ENCODE peak calls at places on chromosomes 7 and 10, in four cellular contexts. One of them, this sample, is unnamed.

GRCh38 chr7:29563590-29564454 is at the start of gene PRR15:
- DNase-seq in progenitor cell of endocrine pancreas: peak
- DNase-seq in GM13976: peak
- DNase-seq in Ammon's horn: no peak
- DNase-seq in this sample: no peak

GRCh38 chr7:116445447-116445846 is 54.1 kb upstream of the CAV2 start:
- DNase-seq in Ammon's horn: no peak
- DNase-seq in GM13976: no peak
- DNase-seq in progenitor cell of endocrine pancreas: no peak
- DNase-seq in this sample: peak

GRCh38 chr7:20624666-20625385 is 9.4 kb downstream of the ABCB5 start:
- DNase-seq in progenitor cell of endocrine pancreas: no peak
- DNase-seq in Ammon's horn: no peak
- DNase-seq in GM13976: no peak
- DNase-seq in this sample: no peak

GRCh38 chr10:125003146-125003900 is 61.4 kb downstream of the ZRANB1 start:
- DNase-seq in progenitor cell of endocrine pancreas: no peak
- DNase-seq in Ammon's horn: no peak
- DNase-seq in GM13976: peak
- DNase-seq in this sample: no peak

GRCh38 chr10:86795353-86795752 is 38.9 kb downstream of the BMPR1A start:
- DNase-seq in progenitor cell of endocrine pancreas: no peak
- DNase-seq in Ammon's horn: no peak
- DNase-seq in GM13976: no peak
- DNase-seq in this sample: no peak

GRCh38 chr7:57403601-57404342 is 46.2 kb upstream of the ZNF716 start:
- DNase-seq in progenitor cell of endocrine pancreas: no peak
- DNase-seq in GM13976: no peak
- DNase-seq in Ammon's horn: peak
- DNase-seq in this sample: no peak

GRCh38 chr10:19952611-19953010 is 136.4 kb downstream of the PLXDC2 start:
- DNase-seq in progenitor cell of endocrine pancreas: no peak
- DNase-seq in GM13976: no peak
- DNase-seq in Ammon's horn: no peak
- DNase-seq in this sample: no peak

GRCh38 chr10:76396126-76396525 is 964.7 kb downstream of the LRMDA start:
- DNase-seq in progenitor cell of endocrine pancreas: no peak
- DNase-seq in Ammon's horn: no peak
- DNase-seq in GM13976: no peak
- DNase-seq in this sample: no peak

GRCh38 chr7:92667816-92668540 is 77.8 kb upstream of the FAM133B start:
- DNase-seq in Ammon's horn: no peak
- DNase-seq in progenitor cell of endocrine pancreas: no peak
- DNase-seq in GM13976: no peak
- DNase-seq in this sample: no peak

GRCh38 chr10:123093489-123093888 is 42.3 kb upstream of the HMX3 start:
- DNase-seq in progenitor cell of endocrine pancreas: no peak
- DNase-seq in GM13976: no peak
- DNase-seq in Ammon's horn: no peak
- DNase-seq in this sample: no peak

GRCh38 chr7:148921189-148921588 is 37.1 kb upstream of the EZH2 start:
- DNase-seq in progenitor cell of endocrine pancreas: no peak
- DNase-seq in Ammon's horn: no peak
- DNase-seq in GM13976: no peak
- DNase-seq in this sample: no peak

GRCh38 chr7:143934526-143935340 is at the start of gene OR2F2:
- DNase-seq in Ammon's horn: no peak
- DNase-seq in progenitor cell of endocrine pancreas: no peak
- DNase-seq in GM13976: no peak
- DNase-seq in this sample: no peak

GRCh38 chr7:7830122-7830878 is 111.9 kb upstream of the RPA3 start:
- DNase-seq in progenitor cell of endocrine pancreas: no peak
- DNase-seq in GM13976: no peak
- DNase-seq in Ammon's horn: no peak
- DNase-seq in this sample: no peak

GRCh38 chr10:34768261-34768971 is 46.7 kb downstream of the PARD3 start:
- DNase-seq in Ammon's horn: peak
- DNase-seq in progenitor cell of endocrine pancreas: no peak
- DNase-seq in GM13976: no peak
- DNase-seq in this sample: no peak

GRCh38 chr7:135714534-135715009 is 13.4 kb downstream of the SLC13A4 start:
- DNase-seq in Ammon's horn: no peak
- DNase-seq in GM13976: no peak
- DNase-seq in progenitor cell of endocrine pancreas: no peak
- DNase-seq in this sample: no peak

GRCh38 chr10:15324611-15325010 is 46.5 kb downstream of the FAM171A1 start:
- DNase-seq in Ammon's horn: no peak
- DNase-seq in progenitor cell of endocrine pancreas: no peak
- DNase-seq in GM13976: no peak
- DNase-seq in this sample: no peak

GRCh38 chr7:151745090-151745638 is 131.8 kb downstream of the PRKAG2 start:
- DNase-seq in GM13976: no peak
- DNase-seq in Ammon's horn: no peak
- DNase-seq in progenitor cell of endocrine pancreas: no peak
- DNase-seq in this sample: no peak

GRCh38 chr10:58399410-58399809 is 14.2 kb downstream of the TFAM start:
- DNase-seq in progenitor cell of endocrine pancreas: no peak
- DNase-seq in Ammon's horn: no peak
- DNase-seq in GM13976: no peak
- DNase-seq in this sample: no peak

GRCh38 chr10:126090911-126091728 is 194.8 kb downstream of the FANK1 start:
- DNase-seq in GM13976: no peak
- DNase-seq in progenitor cell of endocrine pancreas: no peak
- DNase-seq in Ammon's horn: no peak
- DNase-seq in this sample: no peak

GRCh38 chr10:20369863-20370736 is 527.0 kb downstream of the NEBL start:
- DNase-seq in GM13976: no peak
- DNase-seq in progenitor cell of endocrine pancreas: no peak
- DNase-seq in Ammon's horn: no peak
- DNase-seq in this sample: no peak

GRCh38 chr7:14133752-14134151 is 144.3 kb upstream of the ETV1 start:
- DNase-seq in progenitor cell of endocrine pancreas: no peak
- DNase-seq in GM13976: no peak
- DNase-seq in Ammon's horn: no peak
- DNase-seq in this sample: no peak

GRCh38 chr10:77073066-77073960 is 564.3 kb downstream of the KCNMA1 start:
- DNase-seq in progenitor cell of endocrine pancreas: no peak
- DNase-seq in Ammon's horn: no peak
- DNase-seq in GM13976: no peak
- DNase-seq in this sample: no peak

GRCh38 chr7:141361479-141361878 is 189.7 kb upstream of the AGK start:
- DNase-seq in Ammon's horn: no peak
- DNase-seq in GM13976: no peak
- DNase-seq in progenitor cell of endocrine pancreas: no peak
- DNase-seq in this sample: no peak

GRCh38 chr7:100785878-100786277 is 41.4 kb downstream of the EPHB4 start:
- DNase-seq in Ammon's horn: no peak
- DNase-seq in progenitor cell of endocrine pancreas: no peak
- DNase-seq in GM13976: no peak
- DNase-seq in this sample: peak

This sample was measured in GM12865.